ENCODE peak calls at places on chromosomes 5 and 9, in ten cellular contexts. One of them, this sample, is unnamed.

GRCh38 chr9:138049085-138049778 is 171.7 kb downstream of the CACNA1B start:
- DNase-seq in mucosa of descending colon: no peak
- DNase-seq in HTR-8/SVneo: no peak
- DNase-seq in K562: no peak
- DNase-seq in lung: no peak
- DNase-seq in GM23338: no peak
- DNase-seq in IMR-90: no peak
- DNase-seq in kidney tubule cell: no peak
- DNase-seq in nephron progenitor cell: no peak
- DNase-seq in A549: no peak
- DNase-seq in this sample: no peak

GRCh38 chr9:87888501-87888900 is 5.8 kb downstream of the SPATA31E1 start:
- DNase-seq in mucosa of descending colon: no peak
- DNase-seq in HTR-8/SVneo: no peak
- DNase-seq in K562: no peak
- DNase-seq in lung: no peak
- DNase-seq in GM23338: no peak
- DNase-seq in IMR-90: no peak
- DNase-seq in kidney tubule cell: no peak
- DNase-seq in nephron progenitor cell: no peak
- DNase-seq in A549: no peak
- DNase-seq in this sample: no peak

GRCh38 chr5:32984851-32985250 is 273.7 kb downstream of the NPR3 start:
- DNase-seq in mucosa of descending colon: no peak
- DNase-seq in HTR-8/SVneo: no peak
- DNase-seq in K562: no peak
- DNase-seq in lung: no peak
- DNase-seq in GM23338: no peak
- DNase-seq in IMR-90: peak; percentile 64
- DNase-seq in kidney tubule cell: peak; percentile 41
- DNase-seq in nephron progenitor cell: no peak
- DNase-seq in A549: no peak
- DNase-seq in this sample: peak; percentile 64

GRCh38 chr9:81374881-81375280 is 314.5 kb downstream of the TLE1 start:
- DNase-seq in mucosa of descending colon: no peak
- DNase-seq in HTR-8/SVneo: no peak
- DNase-seq in K562: no peak
- DNase-seq in lung: no peak
- DNase-seq in GM23338: no peak
- DNase-seq in IMR-90: peak; percentile 40
- DNase-seq in kidney tubule cell: no peak
- DNase-seq in nephron progenitor cell: no peak
- DNase-seq in A549: no peak
- DNase-seq in this sample: peak; percentile 41

GRCh38 chr9:112439171-112439570 is 47.5 kb upstream of the KIAA1958 start:
- DNase-seq in mucosa of descending colon: no peak
- DNase-seq in HTR-8/SVneo: no peak
- DNase-seq in K562: no peak
- DNase-seq in lung: no peak
- DNase-seq in GM23338: no peak
- DNase-seq in IMR-90: no peak
- DNase-seq in kidney tubule cell: no peak
- DNase-seq in nephron progenitor cell: no peak
- DNase-seq in A549: no peak
- DNase-seq in this sample: no peak

GRCh38 chr9:21684831-21685362 is 117.5 kb upstream of the MTAP start:
- DNase-seq in mucosa of descending colon: no peak
- DNase-seq in HTR-8/SVneo: no peak
- DNase-seq in K562: no peak
- DNase-seq in lung: peak; percentile 64
- DNase-seq in GM23338: no peak
- DNase-seq in IMR-90: peak; percentile 87
- DNase-seq in kidney tubule cell: peak; percentile 99
- DNase-seq in nephron progenitor cell: no peak
- DNase-seq in A549: peak; percentile 90
- DNase-seq in this sample: peak; percentile 100

GRCh38 chr9:37963936-37964739 is 60.2 kb upstream of the SLC25A51 start:
- DNase-seq in mucosa of descending colon: peak; percentile 68
- DNase-seq in HTR-8/SVneo: no peak
- DNase-seq in K562: no peak
- DNase-seq in lung: peak; percentile 78
- DNase-seq in GM23338: no peak
- DNase-seq in IMR-90: peak; percentile 99
- DNase-seq in kidney tubule cell: peak; percentile 81
- DNase-seq in nephron progenitor cell: no peak
- DNase-seq in A549: peak; percentile 83
- DNase-seq in this sample: peak; percentile 89

GRCh38 chr9:70677336-70677735 is 262.9 kb upstream of the KLF9 start:
- DNase-seq in mucosa of descending colon: no peak
- DNase-seq in HTR-8/SVneo: no peak
- DNase-seq in K562: no peak
- DNase-seq in lung: no peak
- DNase-seq in GM23338: no peak
- DNase-seq in IMR-90: peak; percentile 3
- DNase-seq in kidney tubule cell: no peak
- DNase-seq in nephron progenitor cell: no peak
- DNase-seq in A549: no peak
- DNase-seq in this sample: no peak

GRCh38 chr9:136964171-136964689 is 12.2 kb downstream of the LCN12 start:
- DNase-seq in mucosa of descending colon: peak; percentile 81
- DNase-seq in HTR-8/SVneo: no peak
- DNase-seq in K562: peak; percentile 83
- DNase-seq in lung: no peak
- DNase-seq in GM23338: no peak
- DNase-seq in IMR-90: no peak
- DNase-seq in kidney tubule cell: no peak
- DNase-seq in nephron progenitor cell: no peak
- DNase-seq in A549: no peak
- DNase-seq in this sample: no peak

GRCh38 chr9:69645488-69645887 is 26.7 kb downstream of the APBA1 start:
- DNase-seq in mucosa of descending colon: peak; percentile 63
- DNase-seq in HTR-8/SVneo: no peak
- DNase-seq in K562: no peak
- DNase-seq in lung: peak; percentile 79
- DNase-seq in GM23338: peak; percentile 24
- DNase-seq in IMR-90: no peak
- DNase-seq in kidney tubule cell: peak; percentile 21
- DNase-seq in nephron progenitor cell: no peak
- DNase-seq in A549: no peak
- DNase-seq in this sample: peak; percentile 59

This sample was measured in bronchial epithelial cell.